ENCODE peak calls at places on chromosomes 3 and 15, in five cellular contexts. J is T-helper 9 cell; N is activated CD4-positive, alpha-beta T cell treated with anti-CD3 and anti-CD28 coated beads, Interleukin-2, amount 50 U/mL, for 48 hours; F is fibroblast of pulmonary artery; O is posterior vena cava. B is an unnamed sample.

GRCh38 chr3:67349551-67350174 is 304.7 kb downstream of the SUCLG2 start:
- DNase-seq in J (no peak), N (peak), F (no peak), O (no peak), B (no peak)

GRCh38 chr15:38042707-38043445 is 108.4 kb downstream of the TMCO5A start:
- DNase-seq in J (no peak), N (no peak), F (peak), O (no peak), B (no peak)

GRCh38 chr15:91420689-91421088 is 320.6 kb downstream of the SV2B start:
- DNase-seq in J (no peak), N (no peak), F (no peak), O (no peak), B (no peak)

GRCh38 chr3:64501298-64501906 is 186.4 kb downstream of the ADAMTS9 start:
- DNase-seq in J (no peak), N (no peak), F (no peak), O (no peak), B (no peak)

GRCh38 chr3:31567036-31567435 is 34.3 kb downstream of the STT3B start:
- DNase-seq in J (no peak), N (no peak), F (no peak), O (no peak), B (peak)

GRCh38 chr3:120470870-120471269 is 20.1 kb upstream of the FSTL1 start:
- DNase-seq in J (no peak), N (no peak), F (no peak), O (no peak), B (no peak)

GRCh38 chr3:87696276-87697013 is 362.4 kb downstream of the CGGBP1 start:
- DNase-seq in J (no peak), N (no peak), F (no peak), O (no peak), B (no peak)

GRCh38 chr3:105719791-105720190 is 149.0 kb downstream of the CBLB start:
- DNase-seq in J (no peak), N (no peak), F (no peak), O (no peak), B (no peak)

GRCh38 chr3:166473501-166473900 is 636.3 kb upstream of the BCHE start:
- DNase-seq in J (no peak), N (no peak), F (no peak), O (no peak), B (no peak)

GRCh38 chr3:196149922-196150321 is 61.3 kb downstream of the ZDHHC19 start:
- DNase-seq in J (no peak), N (no peak), F (no peak), O (no peak), B (no peak)

GRCh38 chr15:68700395-68701123 is 120.1 kb downstream of the ANP32A start:
- DNase-seq in J (no peak), N (no peak), F (peak), O (peak), B (peak)

GRCh38 chr3:128232421-128233180 is 79.3 kb downstream of the EEFSEC start:
- DNase-seq in J (no peak), N (no peak), F (no peak), O (no peak), B (no peak)

GRCh38 chr15:101207867-101208288 is 44.0 kb downstream of the CHSY1 start:
- DNase-seq in J (no peak), N (no peak), F (peak), O (peak), B (no peak)

B was measured in HAP-1.